ENCODE peak calls at places on chromosome 7, in nine cellular contexts. F, W, X, D, C, B, V, N and S are unnamed samples.

GRCh38 chr7:99403764-99404163 is 4.6 kb downstream of the PDAP1 start:
- DNase-seq in D (no peak), V (no peak), F (no peak), W (no peak), X (no peak), N (no peak), B (no peak), C (no peak), S (peak; percentile 51)

GRCh38 chr7:106220307-106220706 is 64.5 kb downstream of the NAMPT start:
- DNase-seq in F (no peak), V (no peak), C (no peak), N (no peak), X (no peak), B (no peak), D (no peak), W (no peak), S (no peak)

GRCh38 chr7:132216847-132217246 is 359.4 kb downstream of the PLXNA4 start:
- DNase-seq in D (no peak), X (no peak), N (no peak), B (no peak), V (no peak), C (no peak), W (no peak), F (no peak), S (no peak)

GRCh38 chr7:108415821-108416536 is 40.3 kb downstream of the NRCAM start:
- DNase-seq in N (no peak), D (no peak), F (peak; percentile 52), B (peak; percentile 33), V (no peak), W (peak; percentile 4), X (no peak), C (no peak), S (no peak)

GRCh38 chr7:38319873-38320272 is 46.4 kb upstream of the TARP start:
- DNase-seq in C (no peak), F (no peak), B (no peak), N (no peak), D (no peak), V (no peak), X (no peak), W (no peak), S (no peak)

GRCh38 chr7:135262623-135263320 is 29.1 kb downstream of the STRA8 start:
- DNase-seq in B (no peak), X (no peak), V (no peak), F (no peak), W (no peak), C (no peak), D (no peak), N (no peak), S (no peak)

GRCh38 chr7:38242814-38243213 is 30.6 kb downstream of the TARP start:
- DNase-seq in F (no peak), N (no peak), C (no peak), D (no peak), V (no peak), X (no peak), W (no peak), B (no peak), S (no peak)

GRCh38 chr7:98619450-98620321 is 2.6 kb downstream of the NPTX2 start:
- DNase-seq in W (no peak), V (no peak), D (peak; percentile 95), F (no peak), N (no peak), X (no peak), C (no peak), B (no peak), S (no peak)